ENCODE peak calls at places on chromosomes 12 and 14, in eight cellular contexts. K is esophagus squamous epithelium, Q is AG09319, D is breast epithelium, X is cardiac muscle cell, A is foreskin fibroblast, B is WERI-Rb-1, V is psoas muscle. H is an unnamed sample.

GRCh38 chr12:93008044-93008778 is 79.1 kb upstream of the EEA1 start:
- DNase-seq in K (no peak), Q (no peak), D (no peak), X (no peak), A (no peak), B (no peak), V (no peak), H (no peak)

GRCh38 chr14:61977217-61977616 is 215.0 kb downstream of the SNAPC1 start:
- DNase-seq in K (no peak), Q (no peak), D (no peak), X (no peak), A (no peak), B (peak), V (no peak), H (no peak)

GRCh38 chr12:44428825-44429224 is 447.3 kb downstream of the NELL2 start:
- DNase-seq in K (no peak), Q (no peak), D (no peak), X (no peak), A (no peak), B (no peak), V (no peak), H (no peak)

GRCh38 chr12:91126516-91126915 is 15.2 kb upstream of the LUM start:
- DNase-seq in K (no peak), Q (no peak), D (no peak), X (no peak), A (no peak), B (no peak), V (no peak), H (no peak)

GRCh38 chr12:27975222-27976136 is 2.9 kb upstream of the PTHLH start:
- DNase-seq in K (no peak), Q (no peak), D (no peak), X (peak), A (no peak), B (peak), V (no peak), H (no peak)

GRCh38 chr12:93750056-93750455 is 72.9 kb downstream of the CRADD start:
- DNase-seq in K (no peak), Q (no peak), D (no peak), X (no peak), A (no peak), B (no peak), V (no peak), H (no peak)

GRCh38 chr14:89618309-89618708 is 201.3 kb upstream of the FOXN3 start:
- DNase-seq in K (no peak), Q (no peak), D (no peak), X (no peak), A (no peak), B (no peak), V (no peak), H (no peak)

GRCh38 chr12:104763163-104763805 is 194.8 kb downstream of the SLC41A2 start:
- DNase-seq in K (no peak), Q (no peak), D (no peak), X (peak), A (peak), B (no peak), V (no peak), H (no peak)

GRCh38 chr12:42283739-42284138 is 42.2 kb downstream of the ZCRB1 start:
- DNase-seq in K (no peak), Q (no peak), D (no peak), X (no peak), A (no peak), B (no peak), V (no peak), H (no peak)

GRCh38 chr12:116784238-116784612 is 46.1 kb downstream of the RNFT2 start:
- DNase-seq in K (no peak), Q (no peak), D (no peak), X (no peak), A (no peak), B (no peak), V (no peak), H (no peak)

GRCh38 chr12:132908145-132909029 is 21.0 kb upstream of the CHFR start:
- DNase-seq in K (peak), Q (peak), D (peak), X (peak), A (peak), B (peak), V (peak), H (peak)

GRCh38 chr14:91374897-91375747 is 42.5 kb downstream of the CCDC88C start:
- DNase-seq in K (no peak), Q (no peak), D (no peak), X (no peak), A (no peak), B (peak), V (no peak), H (no peak)

GRCh38 chr14:20429801-20430669 is 5.9 kb downstream of the KLHL33 start:
- DNase-seq in K (no peak), Q (no peak), D (no peak), X (no peak), A (no peak), B (no peak), V (no peak), H (no peak)

GRCh38 chr12:133129368-133130037 is 571 bp downstream of the ZNF891 start:
- DNase-seq in K (no peak), Q (no peak), D (no peak), X (peak), A (no peak), B (peak), V (no peak), H (no peak)

GRCh38 chr12:14417717-14418116 is 52.2 kb downstream of the ATF7IP start:
- DNase-seq in K (no peak), Q (peak), D (no peak), X (peak), A (peak), B (peak), V (peak), H (no peak)

GRCh38 chr12:1773937-1774655 is 46.3 kb upstream of the LRTM2 start:
- DNase-seq in K (no peak), Q (no peak), D (no peak), X (no peak), A (peak), B (no peak), V (peak), H (no peak)

GRCh38 chr12:126708492-126708896 is 1558.5 kb upstream of the TMEM132C start:
- DNase-seq in K (no peak), Q (peak), D (no peak), X (peak), A (peak), B (no peak), V (no peak), H (no peak)

GRCh38 chr12:112422531-112422930 is 3.8 kb downstream of the PTPN11 start:
- DNase-seq in K (no peak), Q (no peak), D (no peak), X (peak), A (peak), B (no peak), V (no peak), H (no peak)

GRCh38 chr12:23950775-23951391 is 1.4 kb upstream of the SOX5 start:
- DNase-seq in K (no peak), Q (no peak), D (no peak), X (peak), A (no peak), B (peak), V (no peak), H (no peak)

GRCh38 chr12:122499991-122500684 is 594 bp downstream of the ZCCHC8 start:
- DNase-seq in K (no peak), Q (no peak), D (peak), X (peak), A (peak), B (peak), V (peak), H (no peak)

GRCh38 chr14:69038449-69039286 is 59.6 kb upstream of the ACTN1 start:
- DNase-seq in K (no peak), Q (no peak), D (no peak), X (peak), A (peak), B (peak), V (no peak), H (no peak)

GRCh38 chr14:105647784-105648608 is 121.6 kb downstream of the TMEM121 start:
- DNase-seq in K (no peak), Q (no peak), D (no peak), X (no peak), A (no peak), B (no peak), V (no peak), H (peak)

GRCh38 chr12:6158263-6158662 is 33.8 kb upstream of the VWF start:
- DNase-seq in K (no peak), Q (no peak), D (no peak), X (no peak), A (no peak), B (no peak), V (no peak), H (no peak)

GRCh38 chr12:78580296-78580695 is 284.3 kb upstream of the SYT1 start:
- DNase-seq in K (no peak), Q (no peak), D (no peak), X (no peak), A (no peak), B (no peak), V (no peak), H (no peak)

GRCh38 chr14:52328286-52328685 is 14.2 kb downstream of the PTGER2 start:
- DNase-seq in K (no peak), Q (no peak), D (no peak), X (peak), A (peak), B (no peak), V (no peak), H (no peak)

GRCh38 chr14:103856105-103856504 is 8.7 kb upstream of the PPP1R13B start:
- DNase-seq in K (no peak), Q (no peak), D (no peak), X (no peak), A (no peak), B (peak), V (no peak), H (no peak)

GRCh38 chr12:76111209-76111749 is 26.8 kb upstream of the NAP1L1 start:
- DNase-seq in K (no peak), Q (no peak), D (no peak), X (no peak), A (no peak), B (no peak), V (no peak), H (no peak)

GRCh38 chr14:57478050-57478449 is 15.6 kb downstream of the CCDC198 start:
- DNase-seq in K (no peak), Q (no peak), D (no peak), X (no peak), A (no peak), B (no peak), V (no peak), H (no peak)

GRCh38 chr14:57485635-57486034 is 8.0 kb downstream of the CCDC198 start:
- DNase-seq in K (no peak), Q (no peak), D (no peak), X (no peak), A (no peak), B (no peak), V (no peak), H (no peak)

GRCh38 chr14:57479197-57479596 is 14.5 kb downstream of the CCDC198 start:
- DNase-seq in K (no peak), Q (no peak), D (no peak), X (no peak), A (no peak), B (no peak), V (no peak), H (no peak)

DNA sequence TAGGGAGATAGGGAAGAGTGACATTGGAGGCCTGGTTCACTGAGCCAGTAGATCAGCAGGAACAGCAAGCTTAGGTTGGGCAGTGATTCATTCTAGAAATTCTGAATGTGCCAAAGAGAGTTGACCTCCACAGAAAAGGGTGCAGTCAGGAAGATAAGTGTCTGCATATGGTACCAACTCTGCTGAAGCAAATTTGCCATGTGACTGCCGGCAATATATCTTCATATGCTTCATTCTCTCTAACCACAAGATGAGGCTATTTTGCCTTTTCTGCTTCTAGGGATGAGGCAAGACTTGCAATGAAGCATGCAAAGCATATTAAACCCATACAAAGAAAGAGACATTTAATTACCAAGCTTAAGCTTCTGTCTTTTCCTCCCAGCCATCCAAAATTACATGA is 13.6 kb downstream of the CCDC198 start:
- DNase-seq in K (no peak), Q (peak), D (no peak), X (no peak), A (peak), B (no peak), V (no peak), H (no peak)
- TF ChIP-seq CTCF in K (no peak), Q (no peak), D (no peak), X (no peak), A (no peak), B (no peak), V (no peak), H (no peak)

GRCh38 chr14:41586237-41586636 is 20.4 kb upstream of the LRFN5 start:
- DNase-seq in K (no peak), Q (no peak), D (no peak), X (peak), A (no peak), B (no peak), V (no peak), H (no peak)
- TF ChIP-seq CTCF in K (no peak), Q (no peak), D (no peak), X (peak), A (no peak), B (no peak), V (no peak), H (peak)

DNA sequence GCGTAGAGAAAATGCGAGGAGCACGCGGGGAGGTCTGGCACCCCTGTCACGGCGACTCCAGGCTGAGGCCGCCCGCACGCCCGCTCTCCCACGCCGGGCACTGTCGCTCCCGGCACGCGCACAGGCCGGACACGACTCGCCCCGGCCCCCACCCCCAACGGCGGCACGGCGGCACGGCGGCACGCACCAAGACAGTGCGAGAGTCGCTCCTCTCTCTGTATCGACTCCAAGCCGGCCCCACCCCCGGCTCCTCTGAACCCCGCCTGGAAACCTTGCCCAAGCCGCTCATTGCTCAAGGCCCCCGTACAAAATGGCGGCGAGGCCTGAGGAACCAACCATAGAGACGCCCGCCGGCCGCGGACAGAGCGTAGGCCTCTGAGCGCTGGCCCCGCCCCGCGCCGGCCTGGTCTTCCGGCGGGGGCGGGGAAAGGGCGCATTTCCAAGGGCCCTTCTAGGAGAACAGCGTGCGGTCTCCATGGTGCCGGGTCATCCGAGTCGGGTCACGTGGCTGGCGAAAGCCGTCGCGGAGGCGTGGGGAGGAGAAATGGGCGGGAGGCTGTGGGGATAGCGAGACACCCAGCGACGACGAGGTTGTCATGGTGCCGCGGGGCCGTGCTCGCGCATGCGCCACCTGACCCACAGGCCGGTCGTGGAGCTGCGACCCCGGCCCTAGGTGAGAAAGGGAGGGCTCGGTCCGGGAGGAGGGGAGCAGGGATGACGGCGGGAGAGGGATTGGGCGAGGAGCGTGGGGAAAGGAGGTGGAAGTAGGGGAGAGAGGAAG is at the start of gene CIPC:
- DNase-seq in K (peak), Q (peak), D (peak), X (peak), A (peak), B (peak), V (peak), H (peak)
- TF ChIP-seq CTCF in K (no peak), Q (no peak), D (no peak), X (no peak), A (no peak), B (no peak), V (no peak), H (no peak)

GRCh38 chr12:102873077-102873476 is 44.0 kb downstream of the PAH start:
- DNase-seq in K (no peak), Q (no peak), D (no peak), X (no peak), A (no peak), B (no peak), V (no peak), H (no peak)

GRCh38 chr12:102879144-102879763 is 37.8 kb downstream of the PAH start:
- DNase-seq in K (no peak), Q (peak), D (no peak), X (peak), A (peak), B (peak), V (peak), H (no peak)

GRCh38 chr12:102880783-102881182 is 36.3 kb downstream of the PAH start:
- DNase-seq in K (no peak), Q (no peak), D (no peak), X (no peak), A (no peak), B (no peak), V (no peak), H (no peak)

GRCh38 chr12:102874819-102875218 is 42.2 kb downstream of the PAH start:
- DNase-seq in K (no peak), Q (no peak), D (no peak), X (no peak), A (no peak), B (no peak), V (no peak), H (no peak)

DNA sequence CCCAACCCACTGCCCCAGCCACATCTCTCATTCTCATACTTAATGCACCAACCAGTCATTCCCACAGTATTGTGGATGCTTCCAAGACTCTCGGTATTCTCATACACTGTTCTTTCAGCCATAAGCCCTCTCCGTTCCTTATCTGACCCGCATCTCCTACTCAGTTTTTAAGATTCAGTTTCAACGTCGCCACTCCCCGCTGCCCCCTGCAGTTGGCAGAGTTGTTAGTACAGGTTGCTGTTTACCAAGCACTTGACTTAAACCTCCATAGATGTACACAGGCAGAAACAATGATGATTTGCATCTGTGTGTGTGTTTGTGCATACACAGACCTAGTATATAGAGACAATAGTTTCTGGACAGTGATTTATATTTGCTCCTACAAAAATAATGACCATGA is 40.2 kb downstream of the PAH start:
- DNase-seq in K (no peak), Q (no peak), D (no peak), X (no peak), A (no peak), B (peak), V (no peak), H (no peak)
- TF ChIP-seq CTCF in K (no peak), Q (no peak), D (no peak), X (no peak), A (no peak), B (no peak), V (no peak), H (peak)

H was measured in chondrocyte.